ENCODE peak calls at places on chromosomes 1 and 21, in seven cellular contexts. One of them, this sample, is unnamed.

GRCh38 chr1:71565831-71566230 is 485.0 kb upstream of the ZRANB2 start:
- DNase-seq in activated CD4-positive, alpha-beta T cell treated with anti-CD3 and anti-CD28 coated beads, Interleukin-2, amount 50 U/mL, for 48 hours: no peak
- DNase-seq in ureter: no peak
- DNase-seq in NCI-H2081: no peak
- DNase-seq in HCEC 1CT: no peak
- DNase-seq in NCI-H1092 treated with DMSO at 0.1 percent for 48 hours: no peak
- DNase-seq in NCI-H226: no peak
- DNase-seq in this sample: no peak

GRCh38 chr1:38064232-38064903 is 17.8 kb upstream of the POU3F1 start:
- DNase-seq in activated CD4-positive, alpha-beta T cell treated with anti-CD3 and anti-CD28 coated beads, Interleukin-2, amount 50 U/mL, for 48 hours: peak; percentile 15
- DNase-seq in ureter: no peak
- DNase-seq in NCI-H2081: no peak
- DNase-seq in HCEC 1CT: peak; percentile 91
- DNase-seq in NCI-H1092 treated with DMSO at 0.1 percent for 48 hours: no peak
- DNase-seq in NCI-H226: peak; percentile 76
- DNase-seq in this sample: no peak

GRCh38 chr1:24910751-24911650 is 19.1 kb downstream of the RUNX3 start:
- DNase-seq in activated CD4-positive, alpha-beta T cell treated with anti-CD3 and anti-CD28 coated beads, Interleukin-2, amount 50 U/mL, for 48 hours: peak; percentile 69
- DNase-seq in ureter: peak; percentile 61
- DNase-seq in NCI-H2081: no peak
- DNase-seq in HCEC 1CT: no peak
- DNase-seq in NCI-H1092 treated with DMSO at 0.1 percent for 48 hours: no peak
- DNase-seq in NCI-H226: no peak
- DNase-seq in this sample: peak; percentile 60

GRCh38 chr1:28789412-28789811 is 22.6 kb upstream of the OPRD1 start:
- DNase-seq in activated CD4-positive, alpha-beta T cell treated with anti-CD3 and anti-CD28 coated beads, Interleukin-2, amount 50 U/mL, for 48 hours: no peak
- DNase-seq in ureter: no peak
- DNase-seq in NCI-H2081: no peak
- DNase-seq in HCEC 1CT: no peak
- DNase-seq in NCI-H1092 treated with DMSO at 0.1 percent for 48 hours: no peak
- DNase-seq in NCI-H226: no peak
- DNase-seq in this sample: no peak

GRCh38 chr21:32412162-32412997 is at the start of gene EVA1C:
- DNase-seq in activated CD4-positive, alpha-beta T cell treated with anti-CD3 and anti-CD28 coated beads, Interleukin-2, amount 50 U/mL, for 48 hours: peak; percentile 78
- DNase-seq in ureter: peak; percentile 75
- DNase-seq in NCI-H2081: peak; percentile 44
- DNase-seq in HCEC 1CT: peak; percentile 29
- DNase-seq in NCI-H1092 treated with DMSO at 0.1 percent for 48 hours: no peak
- DNase-seq in NCI-H226: peak; percentile 75
- DNase-seq in this sample: peak; percentile 75

GRCh38 chr1:168607872-168608428 is 31.5 kb downstream of the XCL1 start:
- DNase-seq in activated CD4-positive, alpha-beta T cell treated with anti-CD3 and anti-CD28 coated beads, Interleukin-2, amount 50 U/mL, for 48 hours: no peak
- DNase-seq in ureter: no peak
- DNase-seq in NCI-H2081: no peak
- DNase-seq in HCEC 1CT: no peak
- DNase-seq in NCI-H1092 treated with DMSO at 0.1 percent for 48 hours: no peak
- DNase-seq in NCI-H226: no peak
- DNase-seq in this sample: no peak

GRCh38 chr1:205261946-205262668 is 34.4 kb downstream of the TMCC2 start:
- DNase-seq in activated CD4-positive, alpha-beta T cell treated with anti-CD3 and anti-CD28 coated beads, Interleukin-2, amount 50 U/mL, for 48 hours: no peak
- DNase-seq in ureter: no peak
- DNase-seq in NCI-H2081: no peak
- DNase-seq in HCEC 1CT: no peak
- DNase-seq in NCI-H1092 treated with DMSO at 0.1 percent for 48 hours: no peak
- DNase-seq in NCI-H226: peak; percentile 78
- DNase-seq in this sample: no peak

GRCh38 chr1:159937014-159937750 is 8.2 kb downstream of the IGSF9 start:
- DNase-seq in activated CD4-positive, alpha-beta T cell treated with anti-CD3 and anti-CD28 coated beads, Interleukin-2, amount 50 U/mL, for 48 hours: no peak
- DNase-seq in ureter: no peak
- DNase-seq in NCI-H2081: no peak
- DNase-seq in HCEC 1CT: no peak
- DNase-seq in NCI-H1092 treated with DMSO at 0.1 percent for 48 hours: no peak
- DNase-seq in NCI-H226: no peak
- DNase-seq in this sample: no peak

GRCh38 chr21:34900376-34900775 is 148.7 kb downstream of the RUNX1 start:
- DNase-seq in activated CD4-positive, alpha-beta T cell treated with anti-CD3 and anti-CD28 coated beads, Interleukin-2, amount 50 U/mL, for 48 hours: no peak
- DNase-seq in ureter: no peak
- DNase-seq in NCI-H2081: no peak
- DNase-seq in HCEC 1CT: no peak
- DNase-seq in NCI-H1092 treated with DMSO at 0.1 percent for 48 hours: no peak
- DNase-seq in NCI-H226: no peak
- DNase-seq in this sample: no peak

GRCh38 chr1:63693956-63694607 is 79.7 kb upstream of the ROR1 start:
- DNase-seq in activated CD4-positive, alpha-beta T cell treated with anti-CD3 and anti-CD28 coated beads, Interleukin-2, amount 50 U/mL, for 48 hours: no peak
- DNase-seq in ureter: no peak
- DNase-seq in NCI-H2081: no peak
- DNase-seq in HCEC 1CT: peak; percentile 24
- DNase-seq in NCI-H1092 treated with DMSO at 0.1 percent for 48 hours: no peak
- DNase-seq in NCI-H226: peak; percentile 61
- DNase-seq in this sample: no peak

GRCh38 chr1:6208723-6209660 is 3.1 kb downstream of the RNF207 start:
- DNase-seq in activated CD4-positive, alpha-beta T cell treated with anti-CD3 and anti-CD28 coated beads, Interleukin-2, amount 50 U/mL, for 48 hours: peak; percentile 46
- DNase-seq in ureter: no peak
- DNase-seq in NCI-H2081: no peak
- DNase-seq in HCEC 1CT: no peak
- DNase-seq in NCI-H1092 treated with DMSO at 0.1 percent for 48 hours: peak; percentile 92
- DNase-seq in NCI-H226: no peak
- DNase-seq in this sample: peak; percentile 26

GRCh38 chr21:33362044-33362555 is 37.3 kb downstream of the IFNAR1 start:
- DNase-seq in activated CD4-positive, alpha-beta T cell treated with anti-CD3 and anti-CD28 coated beads, Interleukin-2, amount 50 U/mL, for 48 hours: peak; percentile 54
- DNase-seq in ureter: no peak
- DNase-seq in NCI-H2081: no peak
- DNase-seq in HCEC 1CT: no peak
- DNase-seq in NCI-H1092 treated with DMSO at 0.1 percent for 48 hours: peak; percentile 50
- DNase-seq in NCI-H226: no peak
- DNase-seq in this sample: peak; percentile 32

GRCh38 chr1:12123172-12123571 is 43.6 kb upstream of the TNFRSF1B start:
- DNase-seq in activated CD4-positive, alpha-beta T cell treated with anti-CD3 and anti-CD28 coated beads, Interleukin-2, amount 50 U/mL, for 48 hours: no peak
- DNase-seq in ureter: no peak
- DNase-seq in NCI-H2081: no peak
- DNase-seq in HCEC 1CT: no peak
- DNase-seq in NCI-H1092 treated with DMSO at 0.1 percent for 48 hours: no peak
- DNase-seq in NCI-H226: no peak
- DNase-seq in this sample: no peak

GRCh38 chr1:244082969-244083368 is 31.9 kb downstream of the ZBTB18 start:
- DNase-seq in activated CD4-positive, alpha-beta T cell treated with anti-CD3 and anti-CD28 coated beads, Interleukin-2, amount 50 U/mL, for 48 hours: no peak
- DNase-seq in ureter: no peak
- DNase-seq in NCI-H2081: no peak
- DNase-seq in HCEC 1CT: no peak
- DNase-seq in NCI-H1092 treated with DMSO at 0.1 percent for 48 hours: no peak
- DNase-seq in NCI-H226: no peak
- DNase-seq in this sample: no peak

GRCh38 chr1:167774710-167775109 is 52.9 kb downstream of the MPZL1 start:
- DNase-seq in activated CD4-positive, alpha-beta T cell treated with anti-CD3 and anti-CD28 coated beads, Interleukin-2, amount 50 U/mL, for 48 hours: no peak
- DNase-seq in ureter: no peak
- DNase-seq in NCI-H2081: no peak
- DNase-seq in HCEC 1CT: peak; percentile 66
- DNase-seq in NCI-H1092 treated with DMSO at 0.1 percent for 48 hours: no peak
- DNase-seq in NCI-H226: no peak
- DNase-seq in this sample: no peak

GRCh38 chr1:9842781-9843575 is 19.2 kb upstream of the CLSTN1 start:
- DNase-seq in activated CD4-positive, alpha-beta T cell treated with anti-CD3 and anti-CD28 coated beads, Interleukin-2, amount 50 U/mL, for 48 hours: no peak
- DNase-seq in ureter: no peak
- DNase-seq in NCI-H2081: peak; percentile 84
- DNase-seq in HCEC 1CT: no peak
- DNase-seq in NCI-H1092 treated with DMSO at 0.1 percent for 48 hours: peak; percentile 66
- DNase-seq in NCI-H226: no peak
- DNase-seq in this sample: no peak

GRCh38 chr1:152481869-152482664 is 28.5 kb upstream of the LCE5A start:
- DNase-seq in activated CD4-positive, alpha-beta T cell treated with anti-CD3 and anti-CD28 coated beads, Interleukin-2, amount 50 U/mL, for 48 hours: no peak
- DNase-seq in ureter: no peak
- DNase-seq in NCI-H2081: no peak
- DNase-seq in HCEC 1CT: no peak
- DNase-seq in NCI-H1092 treated with DMSO at 0.1 percent for 48 hours: no peak
- DNase-seq in NCI-H226: no peak
- DNase-seq in this sample: no peak

GRCh38 chr1:14413809-14414208 is 184.7 kb upstream of the KAZN start:
- DNase-seq in activated CD4-positive, alpha-beta T cell treated with anti-CD3 and anti-CD28 coated beads, Interleukin-2, amount 50 U/mL, for 48 hours: no peak
- DNase-seq in ureter: no peak
- DNase-seq in NCI-H2081: no peak
- DNase-seq in HCEC 1CT: no peak
- DNase-seq in NCI-H1092 treated with DMSO at 0.1 percent for 48 hours: no peak
- DNase-seq in NCI-H226: no peak
- DNase-seq in this sample: no peak

GRCh38 chr21:29133241-29133640 is 2.8 kb downstream of the MAP3K7CL start:
- DNase-seq in activated CD4-positive, alpha-beta T cell treated with anti-CD3 and anti-CD28 coated beads, Interleukin-2, amount 50 U/mL, for 48 hours: no peak
- DNase-seq in ureter: no peak
- DNase-seq in NCI-H2081: no peak
- DNase-seq in HCEC 1CT: no peak
- DNase-seq in NCI-H1092 treated with DMSO at 0.1 percent for 48 hours: no peak
- DNase-seq in NCI-H226: peak; percentile 12
- DNase-seq in this sample: no peak

GRCh38 chr21:28799926-28800325 is 192.8 kb downstream of the LTN1 start:
- DNase-seq in activated CD4-positive, alpha-beta T cell treated with anti-CD3 and anti-CD28 coated beads, Interleukin-2, amount 50 U/mL, for 48 hours: no peak
- DNase-seq in ureter: no peak
- DNase-seq in NCI-H2081: no peak
- DNase-seq in HCEC 1CT: no peak
- DNase-seq in NCI-H1092 treated with DMSO at 0.1 percent for 48 hours: no peak
- DNase-seq in NCI-H226: no peak
- DNase-seq in this sample: no peak

GRCh38 chr1:246267896-246268295 is 239.2 kb downstream of the SMYD3 start:
- DNase-seq in activated CD4-positive, alpha-beta T cell treated with anti-CD3 and anti-CD28 coated beads, Interleukin-2, amount 50 U/mL, for 48 hours: no peak
- DNase-seq in ureter: no peak
- DNase-seq in NCI-H2081: no peak
- DNase-seq in HCEC 1CT: no peak
- DNase-seq in NCI-H1092 treated with DMSO at 0.1 percent for 48 hours: no peak
- DNase-seq in NCI-H226: no peak
- DNase-seq in this sample: no peak

GRCh38 chr1:175984057-175984812 is 222.9 kb downstream of the COP1 start:
- DNase-seq in activated CD4-positive, alpha-beta T cell treated with anti-CD3 and anti-CD28 coated beads, Interleukin-2, amount 50 U/mL, for 48 hours: no peak
- DNase-seq in ureter: no peak
- DNase-seq in NCI-H2081: no peak
- DNase-seq in HCEC 1CT: no peak
- DNase-seq in NCI-H1092 treated with DMSO at 0.1 percent for 48 hours: no peak
- DNase-seq in NCI-H226: no peak
- DNase-seq in this sample: no peak

GRCh38 chr1:172745014-172745413 is 86.1 kb downstream of the FASLG start:
- DNase-seq in activated CD4-positive, alpha-beta T cell treated with anti-CD3 and anti-CD28 coated beads, Interleukin-2, amount 50 U/mL, for 48 hours: no peak
- DNase-seq in ureter: no peak
- DNase-seq in NCI-H2081: peak; percentile 18
- DNase-seq in HCEC 1CT: peak; percentile 84
- DNase-seq in NCI-H1092 treated with DMSO at 0.1 percent for 48 hours: peak; percentile 30
- DNase-seq in NCI-H226: peak; percentile 49
- DNase-seq in this sample: peak; percentile 39

GRCh38 chr1:236603896-236604217 is 459 bp downstream of the HEATR1 start:
- DNase-seq in activated CD4-positive, alpha-beta T cell treated with anti-CD3 and anti-CD28 coated beads, Interleukin-2, amount 50 U/mL, for 48 hours: no peak
- DNase-seq in ureter: no peak
- DNase-seq in NCI-H2081: peak; percentile 6
- DNase-seq in HCEC 1CT: peak; percentile 20
- DNase-seq in NCI-H1092 treated with DMSO at 0.1 percent for 48 hours: no peak
- DNase-seq in NCI-H226: no peak
- DNase-seq in this sample: no peak

GRCh38 chr1:158527190-158527815 is 26.9 kb downstream of the OR6Y1 start:
- DNase-seq in activated CD4-positive, alpha-beta T cell treated with anti-CD3 and anti-CD28 coated beads, Interleukin-2, amount 50 U/mL, for 48 hours: no peak
- DNase-seq in ureter: no peak
- DNase-seq in NCI-H2081: no peak
- DNase-seq in HCEC 1CT: peak; percentile 29
- DNase-seq in NCI-H1092 treated with DMSO at 0.1 percent for 48 hours: peak; percentile 69
- DNase-seq in NCI-H226: no peak
- DNase-seq in this sample: no peak

GRCh38 chr21:25457411-25457810 is 149.9 kb downstream of the MRPL39 start:
- DNase-seq in activated CD4-positive, alpha-beta T cell treated with anti-CD3 and anti-CD28 coated beads, Interleukin-2, amount 50 U/mL, for 48 hours: no peak
- DNase-seq in ureter: no peak
- DNase-seq in NCI-H2081: no peak
- DNase-seq in HCEC 1CT: peak; percentile 75
- DNase-seq in NCI-H1092 treated with DMSO at 0.1 percent for 48 hours: no peak
- DNase-seq in NCI-H226: peak; percentile 81
- DNase-seq in this sample: no peak

GRCh38 chr1:36731226-36732037 is 248.7 kb upstream of the CSF3R start:
- DNase-seq in activated CD4-positive, alpha-beta T cell treated with anti-CD3 and anti-CD28 coated beads, Interleukin-2, amount 50 U/mL, for 48 hours: no peak
- DNase-seq in ureter: no peak
- DNase-seq in NCI-H2081: no peak
- DNase-seq in HCEC 1CT: no peak
- DNase-seq in NCI-H1092 treated with DMSO at 0.1 percent for 48 hours: no peak
- DNase-seq in NCI-H226: no peak
- DNase-seq in this sample: no peak

GRCh38 chr1:203462878-203463277 is 12.7 kb upstream of the PRELP start:
- DNase-seq in activated CD4-positive, alpha-beta T cell treated with anti-CD3 and anti-CD28 coated beads, Interleukin-2, amount 50 U/mL, for 48 hours: no peak
- DNase-seq in ureter: no peak
- DNase-seq in NCI-H2081: no peak
- DNase-seq in HCEC 1CT: peak; percentile 73
- DNase-seq in NCI-H1092 treated with DMSO at 0.1 percent for 48 hours: no peak
- DNase-seq in NCI-H226: peak; percentile 43
- DNase-seq in this sample: no peak

GRCh38 chr1:245045087-245045881 is 109.5 kb upstream of the KIF26B start:
- DNase-seq in activated CD4-positive, alpha-beta T cell treated with anti-CD3 and anti-CD28 coated beads, Interleukin-2, amount 50 U/mL, for 48 hours: no peak
- DNase-seq in ureter: no peak
- DNase-seq in NCI-H2081: no peak
- DNase-seq in HCEC 1CT: no peak
- DNase-seq in NCI-H1092 treated with DMSO at 0.1 percent for 48 hours: no peak
- DNase-seq in NCI-H226: no peak
- DNase-seq in this sample: no peak

GRCh38 chr1:203450541-203451149 is 25.0 kb upstream of the PRELP start:
- DNase-seq in activated CD4-positive, alpha-beta T cell treated with anti-CD3 and anti-CD28 coated beads, Interleukin-2, amount 50 U/mL, for 48 hours: no peak
- DNase-seq in ureter: no peak
- DNase-seq in NCI-H2081: no peak
- DNase-seq in HCEC 1CT: no peak
- DNase-seq in NCI-H1092 treated with DMSO at 0.1 percent for 48 hours: no peak
- DNase-seq in NCI-H226: no peak
- DNase-seq in this sample: no peak

GRCh38 chr1:99645699-99646531 is at the start of gene PALMD:
- DNase-seq in activated CD4-positive, alpha-beta T cell treated with anti-CD3 and anti-CD28 coated beads, Interleukin-2, amount 50 U/mL, for 48 hours: no peak
- DNase-seq in ureter: no peak
- DNase-seq in NCI-H2081: no peak
- DNase-seq in HCEC 1CT: no peak
- DNase-seq in NCI-H1092 treated with DMSO at 0.1 percent for 48 hours: no peak
- DNase-seq in NCI-H226: no peak
- DNase-seq in this sample: no peak

GRCh38 chr1:220890582-220890981 is 11.3 kb downstream of the HLX start:
- DNase-seq in activated CD4-positive, alpha-beta T cell treated with anti-CD3 and anti-CD28 coated beads, Interleukin-2, amount 50 U/mL, for 48 hours: no peak
- DNase-seq in ureter: no peak
- DNase-seq in NCI-H2081: no peak
- DNase-seq in HCEC 1CT: no peak
- DNase-seq in NCI-H1092 treated with DMSO at 0.1 percent for 48 hours: no peak
- DNase-seq in NCI-H226: no peak
- DNase-seq in this sample: no peak

GRCh38 chr1:65525297-65526048 is 105.0 kb downstream of the LEPR start:
- DNase-seq in activated CD4-positive, alpha-beta T cell treated with anti-CD3 and anti-CD28 coated beads, Interleukin-2, amount 50 U/mL, for 48 hours: no peak
- DNase-seq in ureter: no peak
- DNase-seq in NCI-H2081: no peak
- DNase-seq in HCEC 1CT: no peak
- DNase-seq in NCI-H1092 treated with DMSO at 0.1 percent for 48 hours: no peak
- DNase-seq in NCI-H226: no peak
- DNase-seq in this sample: peak; percentile 10

GRCh38 chr1:53075761-53076163 is 13.7 kb downstream of the PODN start:
- DNase-seq in activated CD4-positive, alpha-beta T cell treated with anti-CD3 and anti-CD28 coated beads, Interleukin-2, amount 50 U/mL, for 48 hours: no peak
- DNase-seq in ureter: no peak
- DNase-seq in NCI-H2081: no peak
- DNase-seq in HCEC 1CT: no peak
- DNase-seq in NCI-H1092 treated with DMSO at 0.1 percent for 48 hours: no peak
- DNase-seq in NCI-H226: no peak
- DNase-seq in this sample: no peak

This sample was measured in stimulated activated CD4-positive, alpha-beta T cell treated with anti-CD3 and anti-CD28 coated beads, Interleukin-2, amount 100 ng/mL, for 24 hours.